ENCODE peak calls at places on chromosomes 11 and 22, in eight cellular contexts. E, M, X, Y, Z, T, L and B are unnamed samples.

GRCh38 chr22:36644333-36644757 is 59.2 kb downstream of the CACNG2 start:
- DNase-seq in E (no peak), Y (peak), T (peak), M (no peak), X (no peak), L (peak), Z (peak), B (no peak)

GRCh38 chr22:34105461-34106062 is 185.3 kb upstream of the LARGE1 start:
- DNase-seq in T (peak), M (no peak), Z (no peak), X (peak), E (peak), Y (peak), L (no peak), B (peak)

GRCh38 chr11:47950396-47950795 is 30.0 kb upstream of the PTPRJ start:
- DNase-seq in X (no peak), T (peak), E (no peak), M (no peak), Y (no peak), Z (no peak), L (no peak), B (no peak)

GRCh38 chr11:132904566-132904965 is 627.7 kb downstream of the OPCML start:
- DNase-seq in L (no peak), Z (no peak), Y (peak), X (peak), M (no peak), E (no peak), T (no peak), B (no peak)

GRCh38 chr11:10641314-10642206 is 52.0 kb downstream of the IRAG1 start:
- DNase-seq in Z (no peak), T (peak), X (no peak), E (no peak), L (no peak), M (no peak), Y (no peak), B (no peak)

GRCh38 chr11:103325686-103326069 is 216.5 kb downstream of the DYNC2H1 start:
- DNase-seq in L (no peak), M (no peak), T (no peak), E (no peak), X (no peak), Z (no peak), Y (no peak), B (no peak)

GRCh38 chr11:8041576-8041975 is 39.4 kb upstream of the TUB start:
- DNase-seq in L (no peak), E (no peak), Z (no peak), X (no peak), Y (no peak), T (no peak), M (no peak), B (no peak)

GRCh38 chr11:27263046-27263445 is 100.0 kb downstream of the CCDC34 start:
- DNase-seq in M (no peak), X (no peak), L (no peak), Z (no peak), T (no peak), E (no peak), Y (no peak), B (no peak)

GRCh38 chr11:12170984-12171383 is 60.6 kb downstream of the MICAL2 start:
- DNase-seq in M (no peak), Z (no peak), Y (peak), T (no peak), L (peak), E (no peak), X (no peak), B (no peak)

GRCh38 chr11:65487467-65488272 is 11.2 kb upstream of the MALAT1 start:
- DNase-seq in Z (peak), X (peak), L (peak), E (peak), Y (peak), T (peak), M (peak), B (peak)

GRCh38 chr11:60169264-60169915 is 13.5 kb downstream of the MS4A6A start:
- DNase-seq in M (no peak), E (no peak), L (no peak), Y (no peak), Z (no peak), X (no peak), T (peak), B (no peak)